ENCODE peak calls at places on chromosomes 6 and 20, in eight cellular contexts. One of them, this sample, is unnamed.

GRCh38 chr6:72035483-72035882 is 149.1 kb downstream of the RIMS1 start:
- DNase-seq in mammary epithelial cell: no peak
- DNase-seq in coronary artery: no peak
- DNase-seq in neural crest cell: no peak
- DNase-seq in cardiac fibroblast: no peak
- DNase-seq in AG04449: no peak
- DNase-seq in WTC11: no peak
- DNase-seq in NB4: no peak
- DNase-seq in this sample: no peak

GRCh38 chr6:149094934-149095341 is 222.6 kb upstream of the TAB2 start:
- DNase-seq in mammary epithelial cell: no peak
- DNase-seq in coronary artery: no peak
- DNase-seq in neural crest cell: no peak
- DNase-seq in cardiac fibroblast: peak
- DNase-seq in AG04449: no peak
- DNase-seq in WTC11: no peak
- DNase-seq in NB4: no peak
- DNase-seq in this sample: no peak

GRCh38 chr6:14039038-14039437 is 78.5 kb upstream of the CD83 start:
- DNase-seq in mammary epithelial cell: no peak
- DNase-seq in coronary artery: no peak
- DNase-seq in neural crest cell: no peak
- DNase-seq in cardiac fibroblast: no peak
- DNase-seq in AG04449: no peak
- DNase-seq in WTC11: no peak
- DNase-seq in NB4: no peak
- DNase-seq in this sample: no peak

GRCh38 chr20:32945710-32946221 is 58.5 kb downstream of the SUN5 start:
- DNase-seq in mammary epithelial cell: peak
- DNase-seq in coronary artery: no peak
- DNase-seq in neural crest cell: no peak
- DNase-seq in cardiac fibroblast: peak
- DNase-seq in AG04449: peak
- DNase-seq in WTC11: no peak
- DNase-seq in NB4: peak
- DNase-seq in this sample: peak

GRCh38 chr20:17964073-17964472 is 4.5 kb downstream of the SNX5 start:
- DNase-seq in mammary epithelial cell: no peak
- DNase-seq in coronary artery: no peak
- DNase-seq in neural crest cell: no peak
- DNase-seq in cardiac fibroblast: no peak
- DNase-seq in AG04449: no peak
- DNase-seq in WTC11: no peak
- DNase-seq in NB4: no peak
- DNase-seq in this sample: no peak

GRCh38 chr6:37280162-37280895 is 22.4 kb upstream of the TMEM217 start:
- DNase-seq in mammary epithelial cell: no peak
- DNase-seq in coronary artery: no peak
- DNase-seq in neural crest cell: no peak
- DNase-seq in cardiac fibroblast: no peak
- DNase-seq in AG04449: no peak
- DNase-seq in WTC11: no peak
- DNase-seq in NB4: no peak
- DNase-seq in this sample: no peak

GRCh38 chr6:144543006-144543871 is 258.1 kb downstream of the UTRN start:
- DNase-seq in mammary epithelial cell: peak
- DNase-seq in coronary artery: no peak
- DNase-seq in neural crest cell: no peak
- DNase-seq in cardiac fibroblast: peak
- DNase-seq in AG04449: no peak
- DNase-seq in WTC11: no peak
- DNase-seq in NB4: peak
- DNase-seq in this sample: peak

GRCh38 chr20:15811951-15812350 is 761.3 kb downstream of the KIF16B start:
- DNase-seq in mammary epithelial cell: no peak
- DNase-seq in coronary artery: no peak
- DNase-seq in neural crest cell: no peak
- DNase-seq in cardiac fibroblast: no peak
- DNase-seq in AG04449: no peak
- DNase-seq in WTC11: no peak
- DNase-seq in NB4: no peak
- DNase-seq in this sample: no peak

GRCh38 chr6:1316482-1317220 is 4.8 kb downstream of the FOXQ1 start:
- DNase-seq in mammary epithelial cell: no peak
- DNase-seq in coronary artery: no peak
- DNase-seq in neural crest cell: no peak
- DNase-seq in cardiac fibroblast: no peak
- DNase-seq in AG04449: no peak
- DNase-seq in WTC11: peak
- DNase-seq in NB4: peak
- DNase-seq in this sample: no peak

GRCh38 chr6:133553652-133554051 is 312.5 kb downstream of the EYA4 start:
- DNase-seq in mammary epithelial cell: peak
- DNase-seq in coronary artery: no peak
- DNase-seq in neural crest cell: peak
- DNase-seq in cardiac fibroblast: peak
- DNase-seq in AG04449: peak
- DNase-seq in WTC11: peak
- DNase-seq in NB4: peak
- DNase-seq in this sample: peak

DNA sequence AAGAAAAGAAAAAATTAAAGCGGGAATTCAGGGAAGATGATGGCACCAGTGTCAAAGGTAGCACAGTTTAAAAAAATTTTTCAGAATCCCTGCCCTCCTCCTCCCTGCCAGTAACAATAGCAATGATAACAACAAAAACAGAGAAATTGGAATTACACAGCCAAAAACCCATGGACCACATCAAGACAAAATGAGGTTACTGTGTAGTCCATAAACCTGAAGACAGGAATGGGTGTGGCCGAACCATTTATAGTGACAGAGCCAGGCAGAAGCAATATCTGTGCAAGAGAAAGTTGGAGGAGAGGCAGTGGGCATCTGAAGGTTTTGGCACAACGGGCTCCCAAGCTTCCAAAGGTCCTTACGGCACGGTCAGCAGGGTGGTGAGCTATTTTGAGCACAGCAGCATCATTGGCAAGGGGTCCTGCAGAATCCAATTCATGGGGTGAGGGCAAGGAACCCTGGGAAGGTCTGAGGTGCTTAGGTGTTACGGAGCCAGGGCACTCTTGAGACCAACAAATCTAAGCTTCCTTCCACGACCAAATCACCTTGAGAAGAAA is 202.3 kb downstream of the GMPR start:
- DNase-seq in mammary epithelial cell: no peak
- DNase-seq in coronary artery: no peak
- DNase-seq in neural crest cell: no peak
- DNase-seq in cardiac fibroblast: no peak
- DNase-seq in AG04449: no peak
- DNase-seq in WTC11: no peak
- DNase-seq in NB4: no peak
- DNase-seq in this sample: no peak
- TF ChIP-seq CTCF in mammary epithelial cell: no peak
- TF ChIP-seq CTCF in coronary artery: no peak
- TF ChIP-seq CTCF in neural crest cell: no peak
- TF ChIP-seq CTCF in cardiac fibroblast: no peak
- TF ChIP-seq CTCF in AG04449: no peak
- TF ChIP-seq CTCF in WTC11: no peak
- TF ChIP-seq CTCF in NB4: no peak
- TF ChIP-seq CTCF in this sample: no peak

GRCh38 chr20:48698507-48699267 is 129.1 kb downstream of the PREX1 start:
- DNase-seq in mammary epithelial cell: no peak
- DNase-seq in coronary artery: no peak
- DNase-seq in neural crest cell: no peak
- DNase-seq in cardiac fibroblast: no peak
- DNase-seq in AG04449: no peak
- DNase-seq in WTC11: peak
- DNase-seq in NB4: no peak
- DNase-seq in this sample: no peak
- TF ChIP-seq CTCF in mammary epithelial cell: no peak
- TF ChIP-seq CTCF in coronary artery: no peak
- TF ChIP-seq CTCF in neural crest cell: no peak
- TF ChIP-seq CTCF in cardiac fibroblast: no peak
- TF ChIP-seq CTCF in AG04449: no peak
- TF ChIP-seq CTCF in WTC11: no peak
- TF ChIP-seq CTCF in NB4: peak
- TF ChIP-seq CTCF in this sample: no peak

GRCh38 chr6:43953794-43954310 is 173.4 kb downstream of the MRPL14 start:
- DNase-seq in mammary epithelial cell: no peak
- DNase-seq in coronary artery: peak
- DNase-seq in neural crest cell: no peak
- DNase-seq in cardiac fibroblast: peak
- DNase-seq in AG04449: no peak
- DNase-seq in WTC11: peak
- DNase-seq in NB4: peak
- DNase-seq in this sample: peak
- TF ChIP-seq CTCF in mammary epithelial cell: peak
- TF ChIP-seq CTCF in coronary artery: no peak
- TF ChIP-seq CTCF in neural crest cell: peak
- TF ChIP-seq CTCF in cardiac fibroblast: peak
- TF ChIP-seq CTCF in AG04449: peak
- TF ChIP-seq CTCF in WTC11: no peak
- TF ChIP-seq CTCF in NB4: peak
- TF ChIP-seq CTCF in this sample: peak

GRCh38 chr20:35476288-35476687 is 20.9 kb downstream of the CEP250 start:
- DNase-seq in mammary epithelial cell: no peak
- DNase-seq in coronary artery: no peak
- DNase-seq in neural crest cell: no peak
- DNase-seq in cardiac fibroblast: no peak
- DNase-seq in AG04449: no peak
- DNase-seq in WTC11: no peak
- DNase-seq in NB4: no peak
- DNase-seq in this sample: no peak

GRCh38 chr20:35473684-35474083 is 18.3 kb downstream of the CEP250 start:
- DNase-seq in mammary epithelial cell: no peak
- DNase-seq in coronary artery: no peak
- DNase-seq in neural crest cell: no peak
- DNase-seq in cardiac fibroblast: no peak
- DNase-seq in AG04449: no peak
- DNase-seq in WTC11: no peak
- DNase-seq in NB4: no peak
- DNase-seq in this sample: no peak

GRCh38 chr20:35479798-35480197 is 24.4 kb downstream of the CEP250 start:
- DNase-seq in mammary epithelial cell: no peak
- DNase-seq in coronary artery: no peak
- DNase-seq in neural crest cell: no peak
- DNase-seq in cardiac fibroblast: no peak
- DNase-seq in AG04449: no peak
- DNase-seq in WTC11: no peak
- DNase-seq in NB4: no peak
- DNase-seq in this sample: no peak

GRCh38 chr20:35474504-35474903 is 19.1 kb downstream of the CEP250 start:
- DNase-seq in mammary epithelial cell: no peak
- DNase-seq in coronary artery: no peak
- DNase-seq in neural crest cell: no peak
- DNase-seq in cardiac fibroblast: no peak
- DNase-seq in AG04449: no peak
- DNase-seq in WTC11: no peak
- DNase-seq in NB4: no peak
- DNase-seq in this sample: no peak

DNA sequence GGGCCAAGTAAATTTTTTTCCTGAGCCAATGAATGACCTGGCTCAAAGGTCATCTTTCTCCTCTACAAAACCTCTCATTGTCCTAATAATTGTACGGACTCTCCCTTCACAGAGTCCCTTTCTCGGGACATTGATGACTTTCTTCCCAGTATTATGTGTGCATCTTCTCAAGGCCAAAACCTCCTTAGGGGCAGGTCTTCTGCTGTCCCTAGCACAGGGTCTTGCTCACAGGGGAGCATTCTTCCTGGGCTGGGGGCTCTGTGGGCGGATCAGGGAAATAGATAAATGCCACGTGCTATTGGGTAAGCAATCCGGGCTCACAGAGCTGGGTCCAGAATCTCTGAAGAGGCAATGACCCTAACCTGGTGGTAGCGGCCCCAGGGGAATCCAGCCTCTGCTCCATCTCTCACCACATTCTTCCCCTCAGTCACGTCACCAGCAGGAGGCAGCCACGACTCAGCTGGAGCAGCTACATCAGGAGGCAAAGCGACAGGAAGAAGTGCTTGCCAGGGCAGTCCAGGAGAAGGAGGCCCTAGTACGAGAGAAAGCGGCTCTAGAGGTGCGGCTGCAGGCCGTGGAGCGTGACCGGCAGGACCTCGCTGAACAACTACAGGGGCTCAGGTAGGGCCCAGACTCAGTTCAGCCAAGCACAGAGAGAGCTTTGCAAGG is 23.5 kb downstream of the CEP250 start:
- DNase-seq in mammary epithelial cell: no peak
- DNase-seq in coronary artery: no peak
- DNase-seq in neural crest cell: peak
- DNase-seq in cardiac fibroblast: peak
- DNase-seq in AG04449: no peak
- DNase-seq in WTC11: peak
- DNase-seq in NB4: peak
- DNase-seq in this sample: peak
- TF ChIP-seq CTCF in mammary epithelial cell: no peak
- TF ChIP-seq CTCF in coronary artery: no peak
- TF ChIP-seq CTCF in neural crest cell: peak
- TF ChIP-seq CTCF in cardiac fibroblast: peak
- TF ChIP-seq CTCF in AG04449: no peak
- TF ChIP-seq CTCF in WTC11: no peak
- TF ChIP-seq CTCF in NB4: peak
- TF ChIP-seq CTCF in this sample: no peak

This sample was measured in cardiac muscle cell.